ENCODE peak calls at places on chromosomes 3 and 15, in five cellular contexts. A is CD8-positive, alpha-beta T cell; T is left lung; E is tibial nerve; N is heart left ventricle. O is an unnamed sample.

GRCh38 chr15:62783303-62783957 is 259.1 kb upstream of the TPM1 start:
- DNase-seq in T (no peak), E (no peak), N (no peak), A (no peak), O (no peak)

GRCh38 chr3:70861855-70862254 is 549.4 kb upstream of the MDFIC2 start:
- DNase-seq in T (no peak), N (peak; percentile 32), A (no peak), E (no peak), O (no peak)

GRCh38 chr15:91561371-91562100 is 292.0 kb upstream of the SLCO3A1 start:
- DNase-seq in T (no peak), A (no peak), N (peak; percentile 46), E (no peak), O (no peak)

GRCh38 chr3:28791713-28792255 is 443.2 kb upstream of the AZI2 start:
- DNase-seq in N (no peak), T (no peak), E (no peak), A (no peak), O (no peak)

GRCh38 chr3:63656791-63657190 is 4.3 kb downstream of the SNTN start:
- DNase-seq in E (no peak), T (no peak), N (no peak), A (no peak), O (no peak)

GRCh38 chr15:65421360-65422215 is 1.2 kb downstream of the IGDCC4 start:
- DNase-seq in A (no peak), T (no peak), N (peak; percentile 50), E (no peak), O (peak; percentile 61)

GRCh38 chr15:40985541-40986330 is 32.5 kb downstream of the CHAC1 start:
- DNase-seq in T (no peak), A (no peak), E (no peak), N (no peak), O (no peak)

GRCh38 chr15:25852696-25853524 is 10.2 kb downstream of the ATP10A start:
- DNase-seq in N (no peak), E (no peak), T (no peak), A (no peak), O (no peak)

GRCh38 chr3:178522200-178523052 is 13.8 kb upstream of the KCNMB2 start:
- DNase-seq in E (no peak), T (no peak), A (no peak), N (no peak), O (no peak)

GRCh38 chr3:124607163-124607562 is 123.1 kb upstream of the UMPS start:
- DNase-seq in E (no peak), A (no peak), T (no peak), N (no peak), O (no peak)

GRCh38 chr3:151787626-151788025 is 26.3 kb upstream of the AADAC start:
- DNase-seq in A (no peak), T (no peak), E (no peak), N (no peak), O (no peak)

GRCh38 chr3:123290962-123291361 is 89.2 kb downstream of the SEC22A start:
- DNase-seq in N (no peak), T (no peak), E (no peak), A (no peak), O (no peak)

GRCh38 chr3:151432624-151433372 is 28.1 kb downstream of the IGSF10 start:
- DNase-seq in N (no peak), T (no peak), A (no peak), E (no peak), O (no peak)

DNA sequence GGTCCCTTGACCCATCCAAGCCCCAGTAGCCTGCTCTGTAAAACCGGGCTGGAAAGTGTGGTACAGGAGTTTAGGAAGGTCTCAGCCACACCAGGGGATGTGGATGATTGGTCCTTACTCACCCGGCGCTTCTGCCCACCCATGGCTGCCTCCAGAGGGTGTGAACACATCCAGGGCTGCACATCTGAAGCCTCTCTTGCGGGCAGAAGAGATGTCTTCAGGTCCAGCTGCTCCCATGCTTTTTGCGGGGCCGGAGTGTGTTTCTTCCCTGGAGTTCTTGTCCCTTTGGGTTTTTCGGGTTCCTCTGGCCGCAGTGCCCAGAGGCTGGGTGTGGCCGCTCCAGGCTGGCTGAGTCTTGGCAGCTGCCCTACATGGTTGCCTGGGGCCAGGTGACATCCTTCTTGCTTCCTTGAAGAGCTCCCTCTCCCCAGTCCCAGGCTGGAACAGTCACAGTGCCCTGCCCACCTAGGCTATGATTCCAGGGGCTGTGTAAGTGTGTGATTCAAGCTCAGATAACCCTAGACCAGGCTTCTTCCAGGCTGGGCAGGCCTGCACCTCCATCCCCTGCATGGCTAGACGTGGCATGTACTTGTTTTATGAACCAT is 33.9 kb downstream of the HDAC11 start:
- DNase-seq in A (no peak), N (no peak), E (no peak), T (peak; percentile 39), O (no peak)
- TF ChIP-seq CTCF in A (no peak), N (no peak), E (no peak), T (no peak), O (no peak)

GRCh38 chr15:77060560-77060959 is 10.3 kb downstream of the TSPAN3 start:
- DNase-seq in A (no peak), N (no peak), T (no peak), E (no peak), O (no peak)
- TF ChIP-seq CTCF in A (no peak), N (no peak), T (no peak), E (no peak), O (no peak)

GRCh38 chr3:72344256-72345046 is 503.8 kb downstream of the SHQ1 start:
- DNase-seq in T (no peak), A (no peak), N (no peak), E (no peak), O (no peak)

GRCh38 chr3:72345237-72345878 is 502.9 kb downstream of the SHQ1 start:
- DNase-seq in N (no peak), A (no peak), T (no peak), E (no peak), O (no peak)

GRCh38 chr3:72346526-72346926 is 501.7 kb downstream of the SHQ1 start:
- DNase-seq in A (no peak), E (no peak), N (peak; percentile 23), T (no peak), O (no peak)

GRCh38 chr3:72347819-72348319 is 500.4 kb downstream of the SHQ1 start:
- DNase-seq in E (peak; percentile 39), T (peak; percentile 92), A (peak; percentile 35), N (peak; percentile 84), O (no peak)

GRCh38 chr3:72345980-72346379 is 502.3 kb downstream of the SHQ1 start:
- DNase-seq in E (no peak), T (no peak), A (no peak), N (no peak), O (no peak)
- TF ChIP-seq CTCF in E (no peak), T (no peak), A (no peak), N (no peak), O (no peak)

DNA sequence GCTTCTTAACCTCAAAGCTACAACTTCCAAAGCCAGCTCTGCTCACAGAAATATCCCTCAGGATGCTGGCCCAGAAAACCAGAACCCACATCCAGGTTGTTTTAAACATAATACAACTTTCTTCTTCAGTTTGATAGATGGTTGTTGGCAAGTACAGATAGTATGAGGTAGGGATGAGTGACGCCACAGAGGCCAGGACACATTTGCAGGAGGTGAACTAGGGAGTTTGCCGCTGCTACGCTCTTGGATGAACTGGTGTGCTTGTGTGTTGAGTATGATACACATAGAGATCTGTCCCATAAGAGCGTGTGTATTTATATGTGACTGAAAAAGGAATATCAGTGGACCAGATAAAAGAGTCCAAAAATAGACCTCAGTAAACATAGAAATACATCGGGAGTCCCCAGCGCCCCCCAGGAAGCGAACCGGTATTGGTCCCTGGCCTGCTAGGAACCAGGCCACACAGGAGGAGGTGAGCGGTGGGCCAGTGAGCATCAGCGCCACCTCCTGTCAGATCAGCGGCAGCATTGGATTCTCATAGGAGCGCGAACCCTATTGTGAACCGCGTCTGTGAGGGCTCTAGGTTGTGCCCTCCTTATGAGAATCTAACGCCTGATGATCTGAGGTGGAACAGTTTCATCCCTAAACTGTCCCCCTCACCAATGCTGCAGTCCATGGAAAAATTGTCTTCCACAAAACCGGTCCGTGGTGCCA is 98.0 kb downstream of the LRRK1 start:
- DNase-seq in T (no peak), N (no peak), E (no peak), A (no peak), O (no peak)
- TF ChIP-seq CTCF in T (no peak), N (no peak), E (no peak), A (no peak), O (no peak)

GRCh38 chr15:85005319-85005718 is 23.7 kb downstream of the PDE8A start:
- DNase-seq in E (no peak), T (no peak), A (no peak), N (no peak), O (no peak)
- TF ChIP-seq CTCF in E (no peak), T (no peak), A (no peak), N (no peak), O (no peak)

DNA sequence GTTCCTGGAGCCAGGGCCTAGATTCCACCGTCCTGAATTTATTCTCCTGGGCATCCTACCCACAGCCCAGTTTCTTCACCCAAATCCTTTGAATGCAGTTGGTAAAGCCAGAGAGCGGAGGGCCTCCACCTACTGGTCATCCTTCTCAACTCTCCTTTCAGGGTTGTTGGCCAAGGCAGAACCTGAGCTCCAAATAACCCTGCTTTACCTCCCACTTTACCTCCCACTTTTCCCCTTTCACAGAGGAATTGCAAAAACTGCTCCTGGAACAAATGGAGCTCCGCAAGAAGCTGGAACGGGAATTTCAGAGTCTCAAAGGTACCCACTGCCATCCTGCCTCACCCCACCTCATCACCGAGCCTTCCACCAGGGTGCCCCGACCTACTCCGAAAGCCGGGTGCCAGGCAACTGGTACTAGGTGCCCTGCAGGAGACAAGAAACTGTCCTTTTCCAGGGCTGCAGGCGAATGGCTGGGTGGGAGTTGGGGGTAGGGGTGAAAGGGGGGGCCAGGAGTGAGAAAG is 6.8 kb downstream of the SKOR1 start:
- DNase-seq in A (no peak), N (no peak), E (no peak), T (no peak), O (no peak)
- TF ChIP-seq CTCF in A (no peak), N (no peak), E (no peak), T (no peak), O (peak; percentile 14)

O was measured in D721Med.